ENCODE peak calls at places on chromosomes 1 and 21, in six cellular contexts. Q is HL-60, I is globus pallidus, B is amniotic stem cell, K is BE2C, N is kidney epithelial cell. O is an unnamed sample.

GRCh38 chr1:7460807-7461206 is 310.3 kb upstream of the VAMP3 start:
- DNase-seq in Q (no peak), I (no peak), B (no peak), K (no peak), N (no peak), O (no peak)

GRCh38 chr1:159916240-159917051 is 8.9 kb downstream of the TAGLN2 start:
- DNase-seq in Q (no peak), I (no peak), B (peak), K (peak), N (no peak), O (no peak)

GRCh38 chr1:25554886-25555752 is 11.7 kb downstream of the LDLRAP1 start:
- DNase-seq in Q (no peak), I (no peak), B (no peak), K (no peak), N (no peak), O (no peak)

GRCh38 chr1:214740471-214740870 is 137.5 kb downstream of the CENPF start:
- DNase-seq in Q (no peak), I (no peak), B (no peak), K (no peak), N (no peak), O (no peak)

GRCh38 chr1:53549781-53550180 is 90.6 kb downstream of the DMRTB1 start:
- DNase-seq in Q (no peak), I (no peak), B (no peak), K (no peak), N (no peak), O (no peak)

GRCh38 chr21:33699277-33699676 is 57.0 kb downstream of the ITSN1 start:
- DNase-seq in Q (no peak), I (no peak), B (no peak), K (no peak), N (no peak), O (no peak)

GRCh38 chr1:155455588-155456195 is 106.9 kb downstream of the ASH1L start:
- DNase-seq in Q (no peak), I (no peak), B (no peak), K (peak), N (no peak), O (no peak)

GRCh38 chr1:39666772-39667171 is 5.1 kb downstream of the NT5C1A start:
- DNase-seq in Q (no peak), I (no peak), B (no peak), K (no peak), N (no peak), O (no peak)

GRCh38 chr1:156841289-156841855 is 17.5 kb downstream of the INSRR start:
- DNase-seq in Q (no peak), I (no peak), B (no peak), K (no peak), N (no peak), O (no peak)

GRCh38 chr1:208149776-208150514 is 94.2 kb downstream of the PLXNA2 start:
- DNase-seq in Q (no peak), I (no peak), B (no peak), K (no peak), N (no peak), O (no peak)

GRCh38 chr1:2534775-2535387 is 4.8 kb upstream of the HES5 start:
- DNase-seq in Q (no peak), I (no peak), B (no peak), K (no peak), N (peak), O (no peak)

GRCh38 chr1:85502625-85503083 is 37.7 kb upstream of the DDAH1 start:
- DNase-seq in Q (no peak), I (no peak), B (no peak), K (peak), N (no peak), O (peak)

GRCh38 chr1:192485692-192486436 is 89.7 kb upstream of the RGS1 start:
- DNase-seq in Q (no peak), I (peak), B (peak), K (no peak), N (peak), O (no peak)

GRCh38 chr1:151981178-151981525 is 12.5 kb downstream of the S100A10 start:
- DNase-seq in Q (no peak), I (no peak), B (no peak), K (no peak), N (no peak), O (no peak)

GRCh38 chr1:10901894-10902805 is 105.7 kb upstream of the CASZ1 start:
- DNase-seq in Q (peak), I (no peak), B (no peak), K (peak), N (no peak), O (no peak)

GRCh38 chr1:15304708-15305326 is 57.8 kb downstream of the FHAD1 start:
- DNase-seq in Q (peak), I (no peak), B (no peak), K (peak), N (no peak), O (peak)

GRCh38 chr1:213568929-213569815 is 418.6 kb upstream of the PROX1 start:
- DNase-seq in Q (no peak), I (no peak), B (no peak), K (no peak), N (no peak), O (no peak)

GRCh38 chr1:42950146-42950480 is 8.6 kb downstream of the SLC2A1 start:
- DNase-seq in Q (no peak), I (no peak), B (no peak), K (no peak), N (peak), O (no peak)

GRCh38 chr1:152873495-152873894 is 4.6 kb upstream of the SMCP start:
- DNase-seq in Q (no peak), I (no peak), B (no peak), K (no peak), N (no peak), O (no peak)

GRCh38 chr1:3660704-3661103 is 8.4 kb downstream of the TP73 start:
- DNase-seq in Q (no peak), I (no peak), B (no peak), K (no peak), N (no peak), O (no peak)

GRCh38 chr21:25199944-25200343 is 407.3 kb downstream of the MRPL39 start:
- DNase-seq in Q (no peak), I (no peak), B (no peak), K (no peak), N (no peak), O (no peak)